ENCODE peak calls at places on chromosomes 4 and X, in five cellular contexts. C is psoas muscle; Q is CD8-positive, alpha-beta T cell; N is heart left ventricle; M is neuronal stem cell. L is an unnamed sample.
A peak's percentile ranks its signal among the peaks of the same experiment; 100 is the strongest.

GRCh38 chrX:25175171-25175570 is 159.4 kb upstream of the ARX start:
- DNase-seq in C (no peak), Q (no peak), N (no peak), M (no peak), L (no peak)

GRCh38 chr4:38889143-38889542 is 21.5 kb downstream of the FAM114A1 start:
- DNase-seq in N (no peak), Q (no peak), C (no peak), M (no peak), L (peak; percentile 81)

GRCh38 chr4:52959545-52959944 is 97.4 kb downstream of the RASL11B start:
- DNase-seq in Q (no peak), N (no peak), M (no peak), C (no peak), L (no peak)

GRCh38 chr4:19472669-19473068 is 779.0 kb upstream of the SLIT2 start:
- DNase-seq in C (no peak), M (no peak), N (no peak), Q (no peak), L (no peak)

GRCh38 chr4:41471672-41472071 is 66.3 kb upstream of the LIMCH1 start:
- DNase-seq in Q (no peak), M (no peak), N (no peak), C (no peak), L (no peak)

GRCh38 chrX:108696690-108697089 is 39.7 kb downstream of the IRS4 start:
- DNase-seq in N (no peak), M (no peak), C (no peak), Q (no peak), L (no peak)

GRCh38 chrX:8783100-8784098 is 17.8 kb downstream of the FAM9A start:
- DNase-seq in Q (peak; percentile 1), C (no peak), N (no peak), M (no peak), L (no peak)

GRCh38 chr4:150782311-150782710 is 200.4 kb downstream of the MAB21L2 start:
- DNase-seq in N (no peak), M (no peak), Q (no peak), C (no peak), L (peak; percentile 44)

GRCh38 chr4:108203377-108203776 is 34.6 kb upstream of the LEF1 start:
- DNase-seq in C (no peak), Q (no peak), N (no peak), M (no peak), L (no peak)

GRCh38 chr4:8088966-8089491 is 69.6 kb downstream of the ABLIM2 start:
- DNase-seq in C (peak; percentile 57), M (no peak), Q (no peak), N (no peak), L (no peak)

GRCh38 chrX:82087699-82088098 is 885.8 kb downstream of the SH3BGRL start:
- DNase-seq in Q (no peak), N (no peak), C (no peak), M (no peak), L (no peak)

GRCh38 chr4:72507167-72507566 is 61.9 kb downstream of the ADAMTS3 start:
- DNase-seq in Q (no peak), M (no peak), C (no peak), N (no peak), L (no peak)

GRCh38 chr4:1013225-1014073 is 2.0 kb downstream of the FGFRL1 start:
- DNase-seq in C (no peak), M (no peak), N (no peak), Q (no peak), L (no peak)

GRCh38 chr4:3192188-3192587 is 56.8 kb upstream of the MSANTD1 start:
- DNase-seq in M (no peak), Q (no peak), N (no peak), C (no peak), L (no peak)

GRCh38 chr4:76208005-76208765 is 5.4 kb downstream of the SCARB2 start:
- DNase-seq in Q (no peak), C (peak; percentile 88), N (peak; percentile 82), M (no peak), L (peak; percentile 94)

GRCh38 chrX:100409316-100410082 is 574 bp downstream of the PCDH19 start:
- DNase-seq in C (no peak), N (no peak), M (no peak), Q (no peak), L (no peak)

GRCh38 chr4:14445882-14446281 is 556.4 kb upstream of the CPEB2 start:
- DNase-seq in C (no peak), N (no peak), Q (no peak), M (no peak), L (no peak)

GRCh38 chr4:149823770-149824221 is 8.2 kb upstream of the IQCM start:
- DNase-seq in N (no peak), Q (no peak), M (no peak), C (no peak), L (no peak)

GRCh38 chrX:101383679-101384078 is 2.3 kb downstream of the BTK start:
- DNase-seq in M (no peak), N (no peak), Q (no peak), C (no peak), L (no peak)

GRCh38 chrX:123756320-123756719 is 23.5 kb upstream of the THOC2 start:
- DNase-seq in C (no peak), N (no peak), Q (no peak), M (no peak), L (no peak)

GRCh38 chr4:15003441-15003890 is 1.2 kb downstream of the CPEB2 start:
- DNase-seq in M (peak; percentile 51), Q (no peak), C (peak; percentile 81), N (peak; percentile 59), L (peak; percentile 53)

GRCh38 chrX:102934624-102935023 is 2.4 kb upstream of the RAB40AL start:
- DNase-seq in C (no peak), M (peak; percentile 21), Q (no peak), N (no peak), L (no peak)

GRCh38 chr4:4864443-4864939 is 5.0 kb downstream of the MSX1 start:
- DNase-seq in Q (no peak), C (no peak), N (no peak), M (no peak), L (no peak)

GRCh38 chr4:89123418-89123817 is 12.1 kb downstream of the TIGD2 start:
- DNase-seq in M (no peak), C (no peak), N (no peak), Q (no peak), L (no peak)

GRCh38 chr4:7788193-7788592 is 151.5 kb downstream of the AFAP1 start:
- DNase-seq in N (no peak), C (no peak), Q (no peak), M (no peak), L (no peak)

GRCh38 chrX:153459976-153460375 is 10.4 kb downstream of the HAUS7 start:
- DNase-seq in M (no peak), N (no peak), C (no peak), Q (no peak), L (peak; percentile 35)

GRCh38 chr4:76784237-76784636 is 113.7 kb downstream of the SOWAHB start:
- DNase-seq in C (no peak), N (no peak), Q (no peak), M (no peak), L (no peak)

GRCh38 chr4:45662996-45663395 is 460.9 kb downstream of the GABRG1 start:
- DNase-seq in M (peak; percentile 5), Q (no peak), N (peak; percentile 64), C (peak; percentile 23), L (peak; percentile 82)

GRCh38 chr4:41611124-41611838 is 73.3 kb downstream of the LIMCH1 start:
- DNase-seq in C (no peak), M (no peak), N (no peak), Q (no peak), L (no peak)

GRCh38 chrX:50081282-50081955 is 119.4 kb downstream of the AKAP4 start:
- DNase-seq in N (peak; percentile 19), M (no peak), C (peak; percentile 58), Q (no peak), L (peak; percentile 49)

GRCh38 chr4:150746156-150746555 is 164.2 kb downstream of the MAB21L2 start:
- DNase-seq in N (no peak), C (no peak), M (no peak), Q (no peak), L (peak; percentile 32)

GRCh38 chrX:18099745-18100144 is 120.9 kb downstream of the BEND2 start:
- DNase-seq in N (no peak), C (no peak), M (no peak), Q (no peak), L (no peak)

GRCh38 chrX:94914235-94914634 is 1240.2 kb downstream of the FAM133A start:
- DNase-seq in C (no peak), Q (no peak), N (no peak), M (no peak), L (no peak)

GRCh38 chrX:115372026-115372610 is 82.6 kb downstream of the LUZP4 start:
- DNase-seq in Q (no peak), M (no peak), N (no peak), C (no peak), L (peak; percentile 47)

GRCh38 chr4:24965627-24966026 is 52.8 kb upstream of the CCDC149 start:
- DNase-seq in C (no peak), N (no peak), M (peak; percentile 35), Q (no peak), L (no peak)

GRCh38 chr4:37421614-37422013 is 177.1 kb downstream of the NWD2 start:
- DNase-seq in C (no peak), M (no peak), N (no peak), Q (no peak), L (no peak)

GRCh38 chr4:37415845-37416369 is 171.4 kb downstream of the NWD2 start:
- DNase-seq in N (no peak), M (no peak), C (no peak), Q (no peak), L (no peak)
- H3K27ac ChIP-seq in N (no peak overlapping the region), M (peak overlapping the region; percentile 1), C (no peak overlapping the region), Q (no peak overlapping the region), L (no peak overlapping the region)

DNA sequence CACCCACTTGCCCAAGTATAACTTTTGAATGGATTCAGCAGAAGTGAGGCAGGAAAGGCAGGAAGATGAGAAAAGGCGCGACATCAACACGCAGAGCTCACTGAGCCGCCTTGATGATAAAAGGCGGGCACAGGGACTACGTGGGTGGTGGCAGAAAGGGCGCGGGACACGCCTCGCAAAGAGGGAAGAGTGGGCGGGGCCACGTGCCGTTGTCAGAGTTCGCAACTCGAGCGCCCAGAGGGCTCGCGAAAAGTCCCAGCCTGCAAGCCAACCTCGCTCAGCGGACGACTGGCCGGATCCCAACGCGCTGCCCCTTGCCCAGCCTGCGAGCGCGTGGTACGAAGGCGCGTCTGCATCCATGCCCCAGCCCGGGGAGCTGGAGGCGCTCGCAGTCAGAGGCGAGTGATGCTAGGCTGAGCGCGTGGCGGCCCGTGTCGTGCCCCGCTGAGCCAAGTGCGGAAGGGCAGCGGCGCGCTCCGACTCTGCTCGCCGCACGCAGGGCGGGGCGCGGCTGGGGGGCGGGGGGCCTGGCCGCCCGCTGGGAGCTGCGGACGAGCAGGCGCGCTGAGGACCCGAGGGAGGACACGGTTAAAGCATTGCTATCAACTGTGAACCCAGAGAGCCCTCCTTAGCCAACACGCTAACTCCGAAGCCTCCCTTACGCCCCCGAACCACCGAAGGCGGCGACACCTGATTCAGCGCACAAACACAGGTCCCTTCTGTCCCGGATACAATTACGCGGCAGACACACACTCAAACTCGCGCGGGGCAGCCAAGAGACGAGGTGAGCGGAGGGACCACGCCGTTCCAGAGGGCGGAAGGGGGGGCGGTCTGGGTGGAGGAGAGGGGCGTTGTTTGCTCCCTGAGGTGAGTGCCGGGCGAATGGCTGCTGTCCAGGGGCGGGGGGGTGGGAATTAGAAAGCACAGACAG is at the start of gene UGT8:
- DNase-seq in N (no peak), Q (no peak), M (peak; percentile 64), C (peak; percentile 51), L (peak; percentile 66)
- H3K4me3 ChIP-seq in N (peak within 1 kb of the TSS; percentile 49), Q (peak within 1 kb of the TSS; percentile 41), M (peak within 1 kb of the TSS; percentile 48), C (peak within 1 kb of the TSS; percentile 62), L (peak within 1 kb of the TSS; percentile 44)

GRCh38 chr4:81921757-81922159 is 450.1 kb upstream of the RASGEF1B start:
- DNase-seq in M (no peak), C (no peak), N (no peak), Q (no peak), L (peak; percentile 2)
- H3K27me3 ChIP-seq in M (no peaks in the 10 kb centered on the region), C (no peaks in the 10 kb centered on the region), N (no peaks in the 10 kb centered on the region), Q (no peaks in the 10 kb centered on the region), L (no peaks in the 10 kb centered on the region)

GRCh38 chr4:124278477-124278876 is 434.1 kb downstream of the ANKRD50 start:
- DNase-seq in Q (no peak), M (no peak), N (no peak), C (no peak), L (peak; percentile 90)
- H3K27ac ChIP-seq in Q (no peak overlapping the region), M (no peak overlapping the region), N (peak overlapping the region; percentile 38), C (no peak overlapping the region), L (peak overlapping the region; percentile 70)

L was measured in cardiac muscle cell.